ENCODE peak calls at places on chromosomes 7 and 10, in seven cellular contexts. J is mucosa of descending colon; R is non-pigmented ciliary epithelial cell; W is HT-29; Z is chondrocyte; X is stimulated activated CD4-positive, alpha-beta T cell treated with anti-CD3 and anti-CD28 coated beads, Interleukin-15, amount 100 ng/mL, for 1 hour; B is RCC 7860. H is an unnamed sample.

GRCh38 chr10:43038783-43039628 is 37.9 kb upstream of the RET start:
- DNase-seq in Z (no peak), J (no peak), B (no peak), R (no peak), X (no peak), W (no peak), H (no peak)

GRCh38 chr7:73647725-73648592 is 19.7 kb upstream of the VPS37D start:
- DNase-seq in Z (no peak), J (peak; percentile 84), B (no peak), W (peak; percentile 65), R (no peak), X (no peak), H (no peak)

GRCh38 chr10:119449760-119450461 is 92.6 kb downstream of the RGS10 start:
- DNase-seq in R (peak; percentile 9), X (no peak), B (peak; percentile 69), Z (no peak), W (no peak), J (peak; percentile 68), H (no peak)

GRCh38 chr7:106170216-106170615 is 58.1 kb upstream of the SYPL1 start:
- DNase-seq in R (no peak), B (no peak), Z (no peak), W (no peak), X (no peak), J (no peak), H (no peak)

GRCh38 chr10:12177642-12178041 is 18.0 kb downstream of the NUDT5 start:
- DNase-seq in W (no peak), R (no peak), X (no peak), B (peak; percentile 66), Z (no peak), J (no peak), H (no peak)

GRCh38 chr10:131576341-131577177 is 265.0 kb upstream of the TCERG1L start:
- DNase-seq in W (no peak), X (no peak), R (no peak), Z (no peak), J (peak; percentile 32), B (no peak), H (no peak)

GRCh38 chr7:12714436-12714737 is 27.0 kb downstream of the ARL4A start:
- DNase-seq in W (no peak), Z (no peak), X (no peak), B (no peak), R (no peak), J (no peak), H (no peak)

GRCh38 chr10:130854151-130854550 is 457.4 kb downstream of the TCERG1L start:
- DNase-seq in R (no peak), J (no peak), B (no peak), W (no peak), Z (no peak), X (no peak), H (no peak)

GRCh38 chr10:86043236-86043635 is 323.4 kb downstream of the GRID1 start:
- DNase-seq in J (no peak), W (no peak), R (no peak), Z (no peak), B (no peak), X (no peak), H (no peak)

GRCh38 chr10:24360286-24361127 is 151.6 kb downstream of the KIAA1217 start:
- DNase-seq in Z (no peak), W (peak; percentile 79), X (no peak), R (no peak), J (no peak), B (peak; percentile 47), H (no peak)

GRCh38 chr7:134845461-134845860 is 66.0 kb downstream of the CALD1 start:
- DNase-seq in B (no peak), J (no peak), R (no peak), X (no peak), W (peak; percentile 48), Z (no peak), H (no peak)

H was measured in cortex of kidney.